ENCODE peak calls at places on chromosome 21, in four cellular contexts. P, I, J and V are unnamed samples.
A peak's percentile ranks its signal among the peaks of the same experiment; 100 is the strongest.

GRCh38 chr21:31201548-31201947 is 142.5 kb downstream of the TIAM1 start:
- DNase-seq in I (no peak), P (no peak), J (no peak), V (no peak)

GRCh38 chr21:39451332-39452206 is at the start of gene SH3BGR:
- DNase-seq in J (peak; percentile 90), I (no peak), P (no peak), V (no peak)

GRCh38 chr21:23016617-23017016 is 2018.4 kb downstream of the NCAM2 start:
- DNase-seq in J (peak; percentile 1), P (no peak), I (no peak), V (peak; percentile 35)

GRCh38 chr21:24115141-24115540 is 1492.1 kb downstream of the MRPL39 start:
- DNase-seq in J (no peak), I (no peak), P (no peak), V (no peak)

GRCh38 chr21:29261555-29262540 is 36.9 kb upstream of the BACH1 start:
- DNase-seq in I (no peak), J (no peak), P (no peak), V (no peak)

GRCh38 chr21:25939396-25939761 is 204.6 kb downstream of the GABPA start:
- DNase-seq in J (no peak), P (no peak), I (no peak), V (no peak)

GRCh38 chr21:36959020-36959835 is 7.2 kb downstream of the HLCS start:
- DNase-seq in J (no peak), I (no peak), P (no peak), V (no peak)

GRCh38 chr21:39613029-39613934 is 542 bp downstream of the B3GALT5 start:
- DNase-seq in I (no peak), J (no peak), P (no peak), V (no peak)

GRCh38 chr21:15250384-15250783 is 185.6 kb upstream of the NRIP1 start:
- DNase-seq in J (no peak), I (no peak), P (no peak), V (no peak)

GRCh38 chr21:34351786-34352241 is 12.0 kb upstream of the KCNE2 start:
- DNase-seq in I (peak; percentile 80), P (no peak), J (peak; percentile 72), V (peak; percentile 36)
- TF ChIP-seq CTCF in I (peak; percentile 93), P (peak; percentile 65), J (peak; percentile 77), V (peak; percentile 51)

DNA sequence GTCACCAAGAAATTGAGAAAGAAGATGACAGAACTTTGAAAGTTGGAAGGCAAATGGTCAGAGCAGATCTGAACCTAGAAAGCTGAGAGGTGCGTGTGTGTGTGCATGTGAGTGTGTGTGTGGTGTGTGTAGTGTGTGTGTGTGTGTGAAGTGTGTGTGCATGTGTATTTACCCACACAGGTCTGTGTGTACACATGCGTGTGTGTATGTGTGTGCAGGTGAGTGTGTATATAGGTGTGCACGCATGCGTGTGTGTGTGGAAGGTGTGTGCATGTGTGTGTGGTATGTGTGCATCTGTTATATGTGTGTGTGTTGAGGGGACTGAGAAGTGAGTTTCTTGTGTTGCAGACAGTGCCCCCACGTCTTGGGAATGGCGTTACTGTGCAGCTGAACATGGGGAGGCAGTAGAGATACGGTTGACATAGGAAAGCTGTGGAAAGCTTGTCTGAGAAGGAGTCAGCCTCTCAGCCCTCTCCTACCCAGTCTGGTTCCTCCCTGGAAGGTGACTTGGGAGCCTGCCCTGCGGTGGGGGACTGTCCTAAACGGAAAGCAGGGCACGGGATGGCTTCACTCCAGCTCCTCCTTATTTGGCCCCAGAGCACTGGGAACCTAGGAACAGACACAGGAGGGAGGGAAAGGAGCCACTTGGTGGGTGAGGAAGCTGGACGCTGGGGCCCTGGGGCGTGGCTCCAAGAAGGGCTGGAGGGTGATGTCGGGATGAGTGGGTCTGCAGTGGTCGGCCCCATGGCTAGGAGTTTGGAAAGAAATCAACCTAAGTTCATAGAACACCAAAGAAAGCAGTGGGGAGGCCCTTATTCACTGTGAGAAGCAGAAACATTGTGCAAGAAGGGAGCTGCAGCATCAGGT is 97.2 kb downstream of the PCBP3 start:
- DNase-seq in I (no peak), P (no peak), J (no peak), V (no peak)
- TF ChIP-seq CTCF in I (peak; percentile 6), P (no peak), J (no peak), V (no peak)

GRCh38 chr21:45927851-45928850 is 53.4 kb upstream of the COL6A1 start:
- DNase-seq in P (no peak), J (no peak), I (no peak), V (no peak)

GRCh38 chr21:45923146-45923545 is 58.4 kb upstream of the COL6A1 start:
- DNase-seq in J (peak; percentile 26), P (peak; percentile 1), I (peak; percentile 16), V (peak; percentile 80)

GRCh38 chr21:45927032-45927431 is 54.5 kb upstream of the COL6A1 start:
- DNase-seq in J (no peak), P (no peak), I (no peak), V (no peak)

GRCh38 chr21:45929477-45929876 is 52.1 kb upstream of the COL6A1 start:
- DNase-seq in J (no peak), I (no peak), P (no peak), V (no peak)

DNA sequence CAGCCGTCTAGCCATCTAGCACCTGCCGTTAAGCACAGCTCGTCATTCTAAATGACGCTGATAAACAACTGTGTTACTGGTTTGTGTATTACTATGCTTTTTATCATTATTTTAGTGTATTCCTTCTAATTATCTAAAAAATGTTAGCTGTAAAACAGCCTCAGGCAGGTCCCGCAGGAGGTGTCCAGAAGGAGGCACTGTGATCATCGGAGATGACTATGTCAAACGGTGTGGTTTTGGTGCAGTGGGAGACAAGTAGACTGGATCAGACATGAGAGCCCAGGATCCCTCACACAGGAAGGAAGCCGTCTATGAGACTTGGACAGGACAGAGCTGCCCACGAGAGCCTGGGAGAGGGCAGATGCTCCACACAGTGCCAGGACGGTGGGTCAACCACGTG is 55.3 kb upstream of the COL6A1 start:
- DNase-seq in I (no peak), P (no peak), J (no peak), V (no peak)
- TF ChIP-seq CTCF in I (no peak), P (no peak), J (peak; percentile 11), V (no peak)

GRCh38 chr21:35521293-35521692 is 472.2 kb upstream of the RUNX1 start:
- DNase-seq in J (no peak), I (no peak), P (no peak), V (no peak)
- TF ChIP-seq CTCF in J (no peak), I (no peak), P (no peak), V (no peak)

DNA sequence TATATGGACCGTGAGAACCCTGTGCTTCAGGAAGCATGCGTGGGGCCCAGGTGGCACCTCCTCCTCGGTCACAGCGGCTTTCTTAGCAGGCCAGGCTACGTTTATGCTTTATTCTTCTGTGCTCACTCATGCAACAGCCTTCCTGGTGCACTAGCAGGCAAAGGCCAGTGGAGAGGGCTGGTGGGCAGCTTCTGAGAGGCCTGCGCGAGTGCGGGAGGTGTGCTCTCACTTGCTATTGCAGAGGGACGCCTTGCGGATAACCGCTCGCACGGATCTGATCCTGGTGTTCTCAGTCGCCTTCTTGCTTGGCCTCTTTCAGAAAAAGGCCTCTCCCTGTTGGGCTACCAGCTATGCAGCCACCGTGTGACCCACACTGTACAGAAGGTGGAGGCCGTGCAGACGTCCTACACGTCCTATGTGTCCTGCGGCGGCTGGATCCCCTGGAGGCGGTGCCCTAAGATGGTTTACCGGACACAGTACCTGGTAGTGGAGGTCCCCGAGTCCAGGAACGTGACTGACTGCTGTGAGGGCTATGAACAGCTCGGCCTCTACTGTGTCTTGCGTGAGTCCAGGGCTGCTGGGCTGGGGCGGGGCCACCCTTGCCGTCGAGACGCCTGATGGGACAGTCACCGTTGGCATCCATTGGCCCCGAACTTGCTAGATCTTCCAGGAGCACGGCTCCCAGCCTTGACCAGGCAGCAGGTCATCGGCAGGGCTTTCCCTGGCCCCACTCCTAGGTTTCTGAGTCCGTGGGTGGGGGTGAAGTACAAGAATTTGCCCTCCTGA is 4.8 kb downstream of the UMODL1 start:
- DNase-seq in J (no peak), I (no peak), P (no peak), V (no peak)
- TF ChIP-seq CTCF in J (no peak), I (no peak), P (no peak), V (no peak)

GRCh38 chr21:17554619-17555472 is 42.0 kb downstream of the CXADR start:
- DNase-seq in P (no peak), I (peak; percentile 32), J (peak; percentile 8), V (peak; percentile 6)
- TF ChIP-seq CTCF in P (no peak), I (peak; percentile 64), J (peak; percentile 11), V (peak; percentile 30)